ENCODE peak calls at places on chromosomes 16 and 17, in four cellular contexts. O is left ventricle myocardium inferior, M is Peyer's patch, I is adrenal gland. F is an unnamed sample.
A peak's percentile ranks its signal among the peaks of the same experiment; 100 is the strongest.

GRCh38 chr17:52158450-52159042 is at the start of gene CA10:
- DNase-seq in O (no peak), I (no peak), M (no peak), F (no peak)

GRCh38 chr17:45702666-45703266 is 81.4 kb upstream of the CRHR1 start:
- DNase-seq in I (no peak), O (no peak), M (no peak), F (peak; percentile 36)

GRCh38 chr16:27784351-27785306 is 234.7 kb downstream of the KATNIP start:
- DNase-seq in O (no peak), M (no peak), I (no peak), F (no peak)

GRCh38 chr17:65487990-65488389 is 73.5 kb downstream of the AXIN2 start:
- DNase-seq in I (no peak), O (no peak), M (no peak), F (no peak)

GRCh38 chr16:85767569-85767968 is 16.7 kb upstream of the C16orf74 start:
- DNase-seq in M (no peak), O (no peak), I (no peak), F (peak; percentile 82)

GRCh38 chr16:83899272-83899897 is 470 bp downstream of the MLYCD start:
- DNase-seq in O (peak; percentile 49), M (peak; percentile 69), I (peak; percentile 44), F (peak; percentile 67)

GRCh38 chr16:9206156-9206555 is 114.7 kb downstream of the HAPSTR1 start:
- DNase-seq in I (no peak), O (no peak), M (no peak), F (no peak)

GRCh38 chr16:980595-980854 is 1.0 kb upstream of the SOX8 start:
- DNase-seq in O (no peak), M (no peak), I (no peak), F (no peak)

GRCh38 chr16:57711-58110 is 4.1 kb downstream of the SNRNP25 start:
- DNase-seq in I (no peak), M (no peak), O (no peak), F (no peak)

GRCh38 chr16:576823-577201 is 7.0 kb downstream of the PIGQ start:
- DNase-seq in O (no peak), M (no peak), I (no peak), F (no peak)

GRCh38 chr17:61495161-61495857 is 43.1 kb downstream of the TBX4 start:
- DNase-seq in I (peak; percentile 77), M (no peak), O (no peak), F (peak; percentile 86)

GRCh38 chr16:49601541-49601940 is 227.9 kb downstream of the C16orf78 start:
- DNase-seq in M (no peak), I (no peak), O (no peak), F (no peak)

GRCh38 chr17:81049973-81050551 is 15.1 kb downstream of the BAIAP2 start:
- DNase-seq in M (peak; percentile 79), O (peak; percentile 55), I (no peak), F (peak; percentile 83)

GRCh38 chr17:64777413-64778101 is 115.5 kb upstream of the SMURF2 start:
- DNase-seq in O (peak; percentile 54), I (no peak), M (peak; percentile 62), F (no peak)

GRCh38 chr17:34401165-34401564 is 38.1 kb upstream of the CCL1 start:
- DNase-seq in M (no peak), I (no peak), O (no peak), F (no peak)

GRCh38 chr16:11016993-11017392 is 72.6 kb downstream of the CLEC16A start:
- DNase-seq in M (peak; percentile 93), I (peak; percentile 82), O (peak; percentile 61), F (peak; percentile 63)

GRCh38 chr17:76671123-76671911 is 27.8 kb upstream of the ST6GALNAC1 start:
- DNase-seq in O (peak; percentile 100), M (peak; percentile 100), I (peak; percentile 100), F (peak; percentile 100)

GRCh38 chr16:14300631-14301149 is 229.6 kb downstream of the MRTFB start:
- DNase-seq in M (peak; percentile 76), I (peak; percentile 79), O (peak; percentile 63), F (peak; percentile 83)